ENCODE peak calls at places on chromosomes 1 and 21, in four cellular contexts. E is neural crest cell, N is SK-N-SH, M is RWPE1. B is an unnamed sample.

GRCh38 chr21:27110956-27111355 is 144.1 kb upstream of the ADAMTS5 start:
- DNase-seq in E (no peak), N (no peak), M (no peak), B (no peak)

GRCh38 chr1:233368106-233368783 is 40.7 kb downstream of the MAP3K21 start:
- DNase-seq in E (no peak), N (no peak), M (no peak), B (no peak)

GRCh38 chr21:45613396-45613795 is 30.1 kb upstream of the PCBP3 start:
- DNase-seq in E (no peak), N (peak), M (no peak), B (no peak)

GRCh38 chr1:109610609-109611307 is 8.7 kb downstream of the GNAT2 start:
- DNase-seq in E (no peak), N (no peak), M (no peak), B (no peak)

GRCh38 chr1:209831615-209832014 is 3.8 kb downstream of the UTP25 start:
- DNase-seq in E (no peak), N (no peak), M (no peak), B (no peak)

GRCh38 chr21:29342394-29342957 is 43.8 kb downstream of the BACH1 start:
- DNase-seq in E (no peak), N (peak), M (peak), B (peak)

GRCh38 chr1:23527366-23527765 is 3.7 kb downstream of the E2F2 start:
- DNase-seq in E (no peak), N (no peak), M (no peak), B (no peak)

GRCh38 chr1:3352084-3352951 is 102.1 kb upstream of the ARHGEF16 start:
- DNase-seq in E (peak), N (no peak), M (no peak), B (peak)

GRCh38 chr1:48500541-48501440 is 28.8 kb upstream of the SPATA6 start:
- DNase-seq in E (no peak), N (no peak), M (no peak), B (no peak)

GRCh38 chr1:1402081-1402900 is 3.2 kb upstream of the CCNL2 start:
- DNase-seq in E (peak), N (peak), M (no peak), B (peak)

GRCh38 chr1:154335351-154335714 is 10.0 kb downstream of the ATP8B2 start:
- DNase-seq in E (no peak), N (no peak), M (no peak), B (no peak)
- TF ChIP-seq CTCF in E (peak), N (peak), M (peak), B (peak)

DNA sequence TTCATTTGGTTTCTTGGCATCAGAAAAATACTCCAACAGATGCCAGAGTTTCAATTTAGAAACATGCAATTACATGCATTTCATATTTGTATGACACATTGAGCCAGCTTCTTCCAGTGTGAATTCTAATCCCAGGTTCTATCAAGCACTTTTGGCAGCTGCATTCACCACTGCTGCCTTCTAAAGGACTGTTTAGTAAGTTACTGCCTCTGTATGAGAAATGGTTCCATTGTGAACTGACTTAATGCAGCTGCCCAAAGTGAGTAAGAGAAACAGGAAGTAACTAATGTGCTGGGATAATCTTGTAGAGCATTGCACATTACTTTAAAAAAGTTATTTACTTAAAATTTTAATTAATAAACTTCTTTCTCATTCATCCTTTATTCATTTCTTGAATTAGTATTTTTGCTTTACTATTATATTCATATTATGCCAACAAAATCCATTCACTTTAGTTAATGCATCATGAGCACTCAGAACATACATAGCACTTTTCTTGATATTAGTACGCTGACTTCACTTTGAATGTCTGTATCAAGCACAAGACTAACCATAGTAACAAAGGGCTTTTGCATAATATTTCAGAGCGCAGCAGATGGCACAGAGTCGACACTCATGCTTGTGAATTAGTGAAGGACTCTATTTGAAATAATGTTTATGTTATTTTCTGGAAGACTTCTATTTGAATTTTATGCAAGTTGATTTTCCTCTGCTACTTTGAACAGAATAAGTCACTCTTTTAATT is 9.9 kb downstream of the RGS18 start:
- DNase-seq in E (no peak), N (no peak), M (no peak), B (no peak)
- TF ChIP-seq CTCF in E (no peak), N (no peak), M (no peak), B (no peak)

DNA sequence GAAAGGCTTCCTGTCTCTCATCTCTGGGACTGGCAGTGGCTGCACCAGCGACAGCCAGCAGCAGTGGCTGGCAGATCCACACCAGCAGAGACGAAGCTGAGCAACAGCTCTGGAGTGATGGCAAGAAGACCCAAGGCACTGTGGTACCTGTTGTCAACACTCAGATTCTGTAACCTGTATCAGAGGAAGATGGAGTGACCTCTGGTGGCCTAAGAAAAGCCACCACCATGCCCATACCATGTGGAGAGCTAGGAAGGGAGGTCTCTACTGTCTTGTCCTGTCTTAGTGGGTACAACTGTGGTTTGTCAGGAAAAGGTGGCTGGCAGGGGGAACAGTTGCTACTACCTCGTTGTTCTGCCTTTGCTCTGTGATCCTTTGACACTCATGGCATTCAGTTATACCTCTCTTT is 22.5 kb upstream of the RHBDL2 start:
- DNase-seq in E (no peak), N (peak), M (no peak), B (no peak)
- TF ChIP-seq CTCF in E (no peak), N (peak), M (no peak), B (no peak)

GRCh38 chr1:59046730-59047157 is 250.2 kb upstream of the FGGY start:
- DNase-seq in E (no peak), N (no peak), M (no peak), B (no peak)
- TF ChIP-seq CTCF in E (no peak), N (peak), M (no peak), B (no peak)

GRCh38 chr21:41880153-41880552 is 1.0 kb upstream of the PRDM15 start:
- DNase-seq in E (no peak), N (no peak), M (no peak), B (no peak)
- TF ChIP-seq CTCF in E (no peak), N (no peak), M (no peak), B (no peak)

GRCh38 chr21:43311303-43311817 is 115.6 kb downstream of the SIK1 start:
- DNase-seq in E (no peak), N (no peak), M (no peak), B (no peak)
- TF ChIP-seq CTCF in E (no peak), N (no peak), M (no peak), B (no peak)

DNA sequence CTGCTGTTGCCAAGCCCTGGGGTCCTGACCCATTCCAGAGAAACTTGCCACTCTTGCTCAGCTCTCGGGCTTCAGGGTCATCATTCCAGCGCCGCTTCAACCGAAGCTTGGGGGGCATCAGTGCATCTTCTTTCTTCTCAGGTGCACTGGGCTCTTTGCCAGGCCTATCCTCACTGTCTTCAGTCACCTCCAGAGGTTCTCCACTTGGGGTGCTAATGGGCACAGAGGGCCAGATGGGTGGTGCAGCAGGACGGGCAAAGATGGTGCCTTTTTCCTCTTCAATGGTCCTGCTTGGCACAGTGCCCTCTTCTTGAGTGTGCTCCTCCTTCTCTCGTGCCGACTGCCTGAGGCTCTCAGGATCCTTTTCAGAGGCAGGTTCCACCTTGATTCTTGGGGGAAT is 13.3 kb downstream of the ETV3 start:
- DNase-seq in E (no peak), N (no peak), M (no peak), B (no peak)
- TF ChIP-seq CTCF in E (no peak), N (no peak), M (no peak), B (no peak)

B was measured in glutamatergic neuron.